ENCODE peak calls at places on chromosomes 7 and 10, in four cellular contexts. B is K562, A is HepG2, S is WTC11. D is an unnamed sample.

GRCh38 chr7:140159487-140159886 is 17.3 kb downstream of the KDM7A start:
- DNase-seq in B (no peak), A (no peak), S (no peak), D (no peak)

GRCh38 chr7:85183296-85183695 is 3.6 kb downstream of the SEMA3D start:
- DNase-seq in B (no peak), A (no peak), S (no peak), D (no peak)

GRCh38 chr7:20307119-20307518 is 23.6 kb upstream of the ITGB8 start:
- DNase-seq in B (peak), A (no peak), S (no peak), D (no peak)

GRCh38 chr10:85857305-85857704 is 509.3 kb downstream of the GRID1 start:
- DNase-seq in B (no peak), A (no peak), S (no peak), D (no peak)

GRCh38 chr10:100520811-100521210 is 1.1 kb upstream of the SEC31B start:
- DNase-seq in B (no peak), A (no peak), S (no peak), D (no peak)

GRCh38 chr10:128604025-128604424 is 477.8 kb upstream of the MKI67 start:
- DNase-seq in B (no peak), A (no peak), S (no peak), D (no peak)

GRCh38 chr7:47291461-47292051 is 290.4 kb downstream of the TNS3 start:
- DNase-seq in B (no peak), A (no peak), S (no peak), D (no peak)

GRCh38 chr10:33233635-33234034 is 100.8 kb downstream of the NRP1 start:
- DNase-seq in B (no peak), A (no peak), S (no peak), D (no peak)

GRCh38 chr7:22193361-22194016 is 163.5 kb downstream of the RAPGEF5 start:
- DNase-seq in B (no peak), A (no peak), S (peak), D (no peak)

GRCh38 chr10:31399631-31400030 is 80.6 kb downstream of the ZEB1 start:
- DNase-seq in B (no peak), A (no peak), S (no peak), D (no peak)

GRCh38 chr10:89163265-89163995 is 43.7 kb downstream of the CH25H start:
- DNase-seq in B (no peak), A (no peak), S (no peak), D (no peak)

GRCh38 chr7:3592438-3593134 is 291.5 kb downstream of the SDK1 start:
- DNase-seq in B (no peak), A (peak), S (no peak), D (no peak)

GRCh38 chr7:3588341-3588740 is 287.3 kb downstream of the SDK1 start:
- DNase-seq in B (no peak), A (no peak), S (no peak), D (no peak)

GRCh38 chr7:3591944-3592343 is 290.9 kb downstream of the SDK1 start:
- DNase-seq in B (no peak), A (no peak), S (no peak), D (no peak)

GRCh38 chr7:3591150-3591549 is 290.1 kb downstream of the SDK1 start:
- DNase-seq in B (no peak), A (no peak), S (no peak), D (no peak)

GRCh38 chr7:3589756-3590155 is 288.7 kb downstream of the SDK1 start:
- DNase-seq in B (no peak), A (no peak), S (no peak), D (no peak)
- TF ChIP-seq ELF4 in B (no peak), A (no peak), S (no peak), D (no peak)

GRCh38 chr7:125695631-125696030 is 766.0 kb upstream of the POT1 start:
- DNase-seq in B (no peak), A (no peak), S (no peak), D (no peak)
- TF ChIP-seq ELF4 in B (no peak), A (no peak), S (no peak), D (no peak)

GRCh38 chr7:124310934-124311390 is 278.1 kb upstream of the TMEM229A start:
- DNase-seq in B (no peak), A (no peak), S (no peak), D (no peak)
- TF ChIP-seq ELF4 in B (peak), A (no peak), S (no peak), D (no peak)

DNA sequence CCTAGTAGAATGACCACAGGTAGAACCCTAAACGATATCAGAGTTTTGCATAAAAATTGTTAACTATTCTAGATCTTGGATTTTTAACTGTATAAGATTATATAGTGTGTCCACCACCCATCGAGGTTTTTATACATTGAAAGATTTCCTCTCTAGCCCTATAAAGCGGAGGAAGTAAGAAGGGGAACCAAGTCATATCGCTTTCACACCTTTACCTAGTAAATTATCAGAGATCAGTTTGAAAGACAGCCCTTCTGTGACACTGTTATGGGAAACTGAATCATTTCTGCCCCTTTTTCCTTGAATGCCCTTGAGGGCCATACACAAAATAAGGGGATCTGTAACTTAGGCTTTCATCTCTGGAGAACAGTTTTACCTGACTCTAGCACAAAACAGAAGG is 8.3 kb upstream of the GPR37 start:
- DNase-seq in B (no peak), A (no peak), S (no peak), D (no peak)
- TF ChIP-seq ELF4 in B (no peak), A (no peak), S (no peak), D (no peak)

DNA sequence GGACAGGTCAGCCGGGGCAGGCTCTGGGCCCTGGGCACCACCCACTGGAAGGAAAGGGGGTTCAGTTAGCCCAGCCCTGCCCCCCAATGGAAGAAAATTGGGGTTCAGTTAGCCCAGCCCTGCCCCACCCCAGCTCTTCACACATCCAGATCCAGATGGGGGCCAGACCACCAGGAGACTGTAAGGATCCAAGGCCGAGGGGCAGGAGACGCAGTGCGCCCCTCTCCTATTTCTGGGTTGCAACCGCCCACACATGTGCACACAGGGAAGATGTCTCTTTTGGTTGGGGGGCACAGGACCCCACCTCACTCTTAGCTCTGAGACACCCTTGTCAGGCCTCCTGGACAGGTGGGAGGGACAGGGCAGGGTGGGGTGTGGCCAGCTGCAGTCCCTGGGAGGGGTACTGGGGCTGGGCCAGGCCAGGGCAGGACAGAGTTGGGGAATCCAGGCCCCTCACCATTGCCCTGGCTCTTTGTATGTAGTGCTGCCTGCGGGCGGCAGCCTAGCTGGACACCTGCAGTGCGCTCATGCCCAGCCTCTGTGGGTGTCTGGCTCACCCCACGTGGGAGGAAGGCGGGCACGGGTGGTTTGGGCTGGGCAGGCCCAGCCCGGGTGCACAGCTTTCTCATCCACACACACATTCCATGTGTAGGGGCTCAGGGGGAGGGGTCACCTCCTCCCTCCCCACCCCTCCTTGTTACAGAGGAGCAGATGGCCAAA is 141.2 kb downstream of the LHPP start:
- DNase-seq in B (no peak), A (no peak), S (no peak), D (no peak)
- TF ChIP-seq ELF4 in B (no peak), A (no peak), S (no peak), D (no peak)

DNA sequence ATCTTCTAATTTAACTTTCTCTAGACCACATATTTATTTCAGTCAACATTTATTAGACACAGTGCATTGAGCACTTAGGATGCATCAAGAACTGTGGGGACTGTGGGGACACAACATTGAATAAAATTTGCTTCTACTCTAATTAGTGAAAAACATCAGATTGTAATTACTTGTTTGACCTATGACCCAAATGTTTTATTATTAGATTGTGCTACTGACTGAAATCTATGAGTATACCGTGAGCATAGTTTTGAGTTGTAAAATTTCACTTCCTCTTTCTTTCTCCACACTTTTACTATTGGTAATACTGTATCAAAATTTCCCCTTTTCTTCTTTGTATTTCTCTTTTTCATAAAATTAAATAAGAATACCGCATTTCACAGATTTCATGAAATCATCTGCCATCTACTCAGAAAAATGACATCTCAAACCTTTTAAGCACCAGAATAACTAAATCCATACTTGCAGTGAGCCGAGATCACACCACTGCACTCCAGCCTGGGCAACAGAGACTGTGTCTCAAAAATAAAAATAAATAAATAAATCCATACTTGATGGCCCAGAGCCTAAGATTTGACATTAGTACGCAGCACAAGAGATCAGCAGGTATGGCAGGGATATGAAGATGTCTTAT is 25.4 kb upstream of the INPP5F start:
- DNase-seq in B (no peak), A (no peak), S (no peak), D (no peak)
- TF ChIP-seq ELF4 in B (no peak), A (no peak), S (no peak), D (no peak)

DNA sequence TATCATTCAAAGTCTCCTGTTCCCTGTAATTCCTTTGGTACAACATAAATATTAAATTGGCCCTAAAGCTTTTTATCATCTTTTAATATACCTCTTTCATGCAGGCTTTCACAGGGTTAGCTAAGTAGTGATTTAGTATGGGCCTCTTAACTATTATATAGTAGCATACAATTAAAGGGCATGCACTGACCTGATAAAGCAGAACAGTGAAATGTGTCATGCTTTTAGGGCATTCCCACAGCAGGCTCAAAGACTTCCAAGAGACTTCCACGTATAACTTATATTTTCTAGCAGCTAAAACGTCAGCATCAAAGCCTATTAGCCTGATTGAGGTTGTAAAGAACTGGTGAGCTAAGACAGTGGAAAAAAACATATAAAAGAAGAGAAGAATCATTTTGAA is 35.3 kb downstream of the SAMD8 start:
- DNase-seq in B (no peak), A (no peak), S (no peak), D (no peak)
- TF ChIP-seq ELF4 in B (no peak), A (no peak), S (no peak), D (no peak)

GRCh38 chr10:7541137-7542087 is 125.4 kb downstream of the ITIH5 start:
- DNase-seq in B (no peak), A (peak), S (peak), D (no peak)
- TF ChIP-seq ELF4 in B (no peak), A (no peak), S (no peak), D (no peak)